ENCODE peak calls at places on chromosomes 7 and 10, in five cellular contexts. One of them, this sample, is unnamed.

GRCh38 chr7:142511801-142512200 is 237.5 kb upstream of the PRSS1 start:
- DNase-seq in fibroblast of lung: no peak
- DNase-seq in coronary artery: no peak
- DNase-seq in brain microvascular endothelial cell: no peak
- DNase-seq in uterus: no peak
- DNase-seq in this sample: no peak

GRCh38 chr7:150621376-150621775 is 10.8 kb downstream of the GIMAP6 start:
- DNase-seq in uterus: no peak
- DNase-seq in fibroblast of lung: no peak
- DNase-seq in coronary artery: no peak
- DNase-seq in brain microvascular endothelial cell: no peak
- DNase-seq in this sample: no peak

GRCh38 chr10:72477463-72477862 is 122.7 kb upstream of the DNAJB12 start:
- DNase-seq in uterus: no peak
- DNase-seq in fibroblast of lung: no peak
- DNase-seq in brain microvascular endothelial cell: no peak
- DNase-seq in coronary artery: no peak
- DNase-seq in this sample: no peak

GRCh38 chr7:93719546-93719945 is 145.0 kb upstream of the CALCR start:
- DNase-seq in uterus: no peak
- DNase-seq in fibroblast of lung: peak
- DNase-seq in brain microvascular endothelial cell: peak
- DNase-seq in coronary artery: no peak
- DNase-seq in this sample: no peak

GRCh38 chr10:24360286-24361127 is 151.6 kb downstream of the KIAA1217 start:
- DNase-seq in fibroblast of lung: peak
- DNase-seq in coronary artery: no peak
- DNase-seq in uterus: peak
- DNase-seq in brain microvascular endothelial cell: peak
- DNase-seq in this sample: no peak

GRCh38 chr7:12771378-12771877 is 84.0 kb downstream of the ARL4A start:
- DNase-seq in fibroblast of lung: peak
- DNase-seq in brain microvascular endothelial cell: no peak
- DNase-seq in uterus: peak
- DNase-seq in coronary artery: no peak
- DNase-seq in this sample: no peak

GRCh38 chr10:104255244-104255981 is 721 bp downstream of the GSTO1 start:
- DNase-seq in coronary artery: no peak
- DNase-seq in uterus: no peak
- DNase-seq in fibroblast of lung: peak
- DNase-seq in brain microvascular endothelial cell: peak
- DNase-seq in this sample: peak

GRCh38 chr10:50582766-50583762 is 40.7 kb downstream of the SGMS1 start:
- DNase-seq in brain microvascular endothelial cell: no peak
- DNase-seq in uterus: no peak
- DNase-seq in coronary artery: no peak
- DNase-seq in fibroblast of lung: no peak
- DNase-seq in this sample: no peak

GRCh38 chr10:133456041-133456951 is 2.6 kb downstream of the SCART1 start:
- DNase-seq in coronary artery: peak
- DNase-seq in brain microvascular endothelial cell: no peak
- DNase-seq in uterus: peak
- DNase-seq in fibroblast of lung: no peak
- DNase-seq in this sample: no peak

GRCh38 chr10:126391162-126391880 is 3.0 kb upstream of the ADAM12 start:
- DNase-seq in fibroblast of lung: peak
- DNase-seq in coronary artery: no peak
- DNase-seq in uterus: no peak
- DNase-seq in brain microvascular endothelial cell: peak
- DNase-seq in this sample: no peak

GRCh38 chr7:45699726-45700390 is 125.7 kb downstream of the ADCY1 start:
- DNase-seq in coronary artery: peak
- DNase-seq in fibroblast of lung: no peak
- DNase-seq in uterus: no peak
- DNase-seq in brain microvascular endothelial cell: no peak
- DNase-seq in this sample: no peak

GRCh38 chr10:62585211-62585758 is 211.1 kb downstream of the ZNF365 start:
- DNase-seq in fibroblast of lung: peak
- DNase-seq in uterus: peak
- DNase-seq in brain microvascular endothelial cell: no peak
- DNase-seq in coronary artery: no peak
- DNase-seq in this sample: no peak

GRCh38 chr10:29804025-29804852 is 169.5 kb upstream of the SVIL start:
- DNase-seq in uterus: no peak
- DNase-seq in coronary artery: peak
- DNase-seq in fibroblast of lung: peak
- DNase-seq in brain microvascular endothelial cell: peak
- DNase-seq in this sample: peak

GRCh38 chr10:22649390-22649841 is 65.0 kb downstream of the PIP4K2A start:
- DNase-seq in uterus: no peak
- DNase-seq in fibroblast of lung: no peak
- DNase-seq in coronary artery: no peak
- DNase-seq in brain microvascular endothelial cell: no peak
- DNase-seq in this sample: no peak

GRCh38 chr7:51472017-51472296 is 155.3 kb upstream of the COBL start:
- DNase-seq in coronary artery: no peak
- DNase-seq in fibroblast of lung: no peak
- DNase-seq in brain microvascular endothelial cell: no peak
- DNase-seq in uterus: no peak
- DNase-seq in this sample: no peak

GRCh38 chr7:4694653-4695335 is 12.7 kb downstream of the FOXK1 start:
- DNase-seq in coronary artery: peak
- DNase-seq in uterus: peak
- DNase-seq in fibroblast of lung: peak
- DNase-seq in brain microvascular endothelial cell: peak
- DNase-seq in this sample: no peak

GRCh38 chr7:231858-232246 is 39.5 kb downstream of the FAM20C start:
- DNase-seq in coronary artery: no peak
- DNase-seq in fibroblast of lung: no peak
- DNase-seq in brain microvascular endothelial cell: no peak
- DNase-seq in uterus: no peak
- DNase-seq in this sample: no peak

GRCh38 chr7:151705744-151706567 is 171.0 kb downstream of the PRKAG2 start:
- DNase-seq in coronary artery: no peak
- DNase-seq in uterus: no peak
- DNase-seq in brain microvascular endothelial cell: peak
- DNase-seq in fibroblast of lung: peak
- DNase-seq in this sample: no peak

GRCh38 chr10:13516176-13516575 is 12.6 kb downstream of the BEND7 start:
- DNase-seq in coronary artery: no peak
- DNase-seq in uterus: no peak
- DNase-seq in brain microvascular endothelial cell: no peak
- DNase-seq in fibroblast of lung: no peak
- DNase-seq in this sample: no peak

GRCh38 chr10:13520194-13520593 is 8.6 kb downstream of the BEND7 start:
- DNase-seq in uterus: no peak
- DNase-seq in fibroblast of lung: no peak
- DNase-seq in coronary artery: no peak
- DNase-seq in brain microvascular endothelial cell: no peak
- DNase-seq in this sample: no peak

GRCh38 chr10:13515467-13515866 is 13.3 kb downstream of the BEND7 start:
- DNase-seq in uterus: no peak
- DNase-seq in fibroblast of lung: no peak
- DNase-seq in coronary artery: no peak
- DNase-seq in brain microvascular endothelial cell: no peak
- DNase-seq in this sample: no peak

GRCh38 chr10:13518076-13518692 is 10.6 kb downstream of the BEND7 start:
- DNase-seq in brain microvascular endothelial cell: peak
- DNase-seq in fibroblast of lung: no peak
- DNase-seq in uterus: no peak
- DNase-seq in coronary artery: no peak
- DNase-seq in this sample: no peak

DNA sequence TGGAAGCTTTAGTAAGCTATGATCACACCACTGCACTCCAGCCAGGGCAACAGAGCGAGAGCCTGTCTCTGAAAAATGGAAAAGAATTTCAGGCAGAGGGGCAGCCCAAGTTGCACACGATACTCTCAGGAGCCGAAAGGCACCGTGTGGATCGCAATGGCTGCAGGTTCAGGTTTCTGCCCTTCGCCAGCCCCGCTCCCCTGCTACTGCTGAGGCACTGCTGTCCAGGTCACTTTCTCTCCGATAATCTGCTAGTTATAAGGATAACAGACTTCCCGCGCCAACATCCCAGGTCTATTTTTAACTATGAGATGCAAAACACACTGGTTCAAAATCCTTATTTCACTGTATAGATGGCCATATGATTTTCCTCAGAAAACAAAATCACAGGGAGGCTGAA is 11.1 kb downstream of the BEND7 start:
- DNase-seq in brain microvascular endothelial cell: no peak
- DNase-seq in uterus: no peak
- DNase-seq in fibroblast of lung: no peak
- DNase-seq in coronary artery: no peak
- DNase-seq in this sample: no peak
- H3K4me3 ChIP-seq in brain microvascular endothelial cell: no peak
- H3K4me3 ChIP-seq in uterus: no peak
- H3K4me3 ChIP-seq in fibroblast of lung: no peak
- H3K4me3 ChIP-seq in coronary artery: no peak
- H3K4me3 ChIP-seq in this sample: no peak

DNA sequence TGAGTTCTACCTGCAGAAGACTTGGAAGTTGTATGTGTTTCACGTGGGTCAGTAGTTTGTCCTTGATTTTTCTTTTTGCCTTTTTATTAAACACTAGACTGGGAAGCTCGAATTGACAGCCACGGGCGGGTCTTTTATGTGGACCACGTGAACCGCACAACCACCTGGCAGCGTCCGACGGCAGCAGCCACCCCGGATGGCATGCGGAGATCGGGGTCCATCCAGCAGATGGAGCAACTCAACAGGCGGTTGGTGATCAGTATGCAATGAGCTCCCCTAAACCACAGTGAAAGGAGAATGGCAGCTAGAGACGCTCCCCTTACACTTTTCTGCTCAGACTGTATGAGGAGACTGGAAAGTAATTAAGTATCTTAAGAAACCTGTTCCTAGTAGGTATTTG is 126.7 kb upstream of the STK17A start:
- DNase-seq in uterus: no peak
- DNase-seq in fibroblast of lung: peak
- DNase-seq in coronary artery: no peak
- DNase-seq in brain microvascular endothelial cell: no peak
- DNase-seq in this sample: no peak
- TF ChIP-seq CTCF in uterus: no peak
- TF ChIP-seq CTCF in fibroblast of lung: no peak
- TF ChIP-seq CTCF in coronary artery: no peak
- TF ChIP-seq CTCF in brain microvascular endothelial cell: peak
- TF ChIP-seq CTCF in this sample: no peak

DNA sequence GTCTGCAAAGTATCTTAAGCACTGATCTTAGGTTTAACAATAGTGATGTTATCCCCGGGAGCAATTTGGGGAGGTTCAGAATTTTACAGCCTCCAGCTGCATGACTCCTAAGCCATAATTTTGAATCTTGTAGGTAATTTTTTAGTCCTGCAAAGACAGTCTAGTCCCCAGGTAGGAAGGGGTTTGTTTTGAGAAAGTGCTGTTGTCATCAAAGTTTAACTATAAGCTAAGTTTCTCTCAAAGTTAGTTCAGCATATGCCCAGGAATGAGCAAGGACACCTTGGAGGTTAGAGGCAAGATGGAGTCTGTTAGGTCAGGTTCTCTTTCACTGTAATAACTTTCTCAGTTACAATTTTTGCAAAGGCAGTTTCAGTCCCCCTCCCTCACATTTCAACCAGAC is 79.0 kb upstream of the LRGUK start:
- DNase-seq in coronary artery: no peak
- DNase-seq in uterus: no peak
- DNase-seq in fibroblast of lung: no peak
- DNase-seq in brain microvascular endothelial cell: no peak
- DNase-seq in this sample: no peak
- H3K4me3 ChIP-seq in coronary artery: no peak
- H3K4me3 ChIP-seq in uterus: no peak
- H3K4me3 ChIP-seq in fibroblast of lung: no peak
- H3K4me3 ChIP-seq in brain microvascular endothelial cell: no peak
- H3K4me3 ChIP-seq in this sample: no peak

DNA sequence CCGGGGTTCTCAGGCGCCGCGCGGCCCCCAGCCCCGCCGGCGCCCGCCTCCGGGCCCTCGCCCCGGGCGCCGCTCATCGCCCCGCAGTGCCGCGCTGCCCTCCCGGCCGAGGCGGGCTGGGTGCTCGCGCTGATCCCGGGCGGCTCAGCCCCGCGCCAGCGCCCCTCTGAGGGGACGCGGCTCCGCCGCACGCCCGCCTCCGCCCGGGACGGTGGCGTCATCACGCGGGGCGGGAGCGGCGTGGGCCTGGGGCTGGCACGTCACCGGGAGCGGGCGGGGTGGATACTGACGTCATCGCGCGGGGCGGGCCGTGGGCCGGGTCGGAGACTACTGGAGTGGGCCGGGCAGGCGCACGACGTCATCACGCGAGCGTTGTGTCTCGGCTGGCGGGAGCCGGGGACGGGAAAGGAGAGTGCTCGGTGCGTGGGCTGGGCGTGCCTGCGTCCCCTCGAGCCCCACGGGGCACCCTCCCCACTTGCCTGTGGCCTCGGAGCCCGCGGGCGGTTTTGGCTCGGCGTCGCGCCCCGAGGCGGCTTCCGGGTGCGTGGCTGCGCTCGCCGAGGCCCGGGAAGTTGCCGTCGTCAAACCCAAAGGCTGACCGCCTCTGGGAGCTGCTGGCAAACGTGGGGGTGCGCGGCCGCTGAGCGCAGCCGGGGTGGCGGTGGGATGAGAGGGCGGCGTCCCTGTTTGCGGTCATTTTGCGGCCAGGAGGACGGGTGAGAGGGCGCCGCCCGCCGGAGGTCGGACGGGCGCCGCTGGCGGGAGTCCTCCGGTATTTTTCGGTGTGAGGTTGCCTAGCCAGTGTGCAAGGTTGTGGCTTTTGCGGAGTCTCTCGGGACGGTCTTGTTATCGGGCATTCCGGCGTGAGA is at the start of gene ESYT2:
- DNase-seq in coronary artery: peak
- DNase-seq in uterus: peak
- DNase-seq in brain microvascular endothelial cell: peak
- DNase-seq in fibroblast of lung: peak
- DNase-seq in this sample: peak
- TF ChIP-seq CTCF in coronary artery: no peak
- TF ChIP-seq CTCF in uterus: peak
- TF ChIP-seq CTCF in brain microvascular endothelial cell: peak
- TF ChIP-seq CTCF in fibroblast of lung: no peak
- TF ChIP-seq CTCF in this sample: peak

DNA sequence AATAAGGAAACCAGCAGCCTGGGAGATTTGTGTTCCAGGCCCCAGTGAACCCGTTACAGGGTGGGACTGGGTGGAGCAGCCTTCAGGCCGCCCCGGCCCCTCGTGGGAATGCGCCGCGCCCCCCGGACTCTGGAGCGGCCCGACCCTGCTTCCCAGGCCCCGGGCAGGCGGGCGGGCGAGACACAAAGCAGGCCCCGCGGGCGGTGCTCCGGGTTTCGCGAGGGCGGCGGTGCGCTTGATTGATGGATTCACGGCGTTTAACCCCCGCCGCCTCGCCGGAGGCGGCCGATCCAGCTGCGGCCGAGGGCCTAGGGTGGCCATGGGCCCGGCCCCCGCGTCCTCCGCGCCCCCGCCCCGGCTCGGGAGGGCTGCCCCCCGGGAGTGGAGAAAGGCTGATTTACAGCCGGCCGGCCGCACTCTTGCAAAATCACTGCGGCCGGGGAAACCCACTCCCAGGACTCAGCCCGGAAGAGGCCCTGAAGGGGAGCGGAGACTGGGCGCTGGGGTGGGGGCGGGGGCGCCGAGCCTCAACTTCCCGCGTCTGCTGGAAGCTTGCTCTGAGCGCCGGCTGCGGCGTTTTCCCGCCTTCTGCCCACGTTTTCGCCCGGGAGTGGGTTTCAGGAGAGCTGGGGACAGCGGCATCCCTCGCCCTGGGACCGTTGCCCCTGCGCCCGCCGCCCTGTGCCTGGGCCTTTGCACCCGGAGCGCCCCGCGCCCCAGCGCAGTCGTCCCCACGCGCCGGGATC is 299.6 kb upstream of the NFE2L3 start:
- DNase-seq in coronary artery: no peak
- DNase-seq in fibroblast of lung: no peak
- DNase-seq in uterus: peak
- DNase-seq in brain microvascular endothelial cell: no peak
- DNase-seq in this sample: no peak
- H3K4me3 ChIP-seq in coronary artery: peak
- H3K4me3 ChIP-seq in fibroblast of lung: no peak
- H3K4me3 ChIP-seq in uterus: peak
- H3K4me3 ChIP-seq in brain microvascular endothelial cell: peak
- H3K4me3 ChIP-seq in this sample: peak

This sample was measured in AG04449.